ENCODE peak calls at places on chromosome 19, in four cellular contexts. D is A549, E is SK-N-SH, I is IMR-90. J is an unnamed sample.

GRCh38 chr19:21321134-21321533 is 8.1 kb downstream of the ZNF708 start:
- DNase-seq in D (no peak), E (no peak), I (no peak), J (no peak)

GRCh38 chr19:29658221-29658991 is 6.9 kb upstream of the PLEKHF1 start:
- DNase-seq in I (peak; percentile 38), D (no peak), E (no peak), J (no peak)

GRCh38 chr19:18946918-18947317 is 5.9 kb upstream of the HOMER3 start:
- DNase-seq in E (no peak), D (no peak), I (no peak), J (no peak)

GRCh38 chr19:44954278-44954648 is 917 bp upstream of the CLPTM1 start:
- DNase-seq in E (no peak), I (no peak), D (no peak), J (no peak)

GRCh38 chr19:18789883-18790565 is 1.1 kb downstream of the COMP start:
- DNase-seq in E (peak; percentile 69), D (no peak), I (no peak), J (no peak)

GRCh38 chr19:5154799-5155426 is 185.7 kb downstream of the PTPRS start:
- DNase-seq in D (no peak), E (peak; percentile 33), I (no peak), J (no peak)

GRCh38 chr19:2048959-2049740 is 1.9 kb downstream of the MKNK2 start:
- DNase-seq in I (no peak), D (no peak), E (no peak), J (no peak)

GRCh38 chr19:47539747-47540311 is 25.0 kb upstream of the NAPA start:
- DNase-seq in D (no peak), E (peak; percentile 64), I (no peak), J (no peak)

GRCh38 chr19:46618670-46619231 is 6.1 kb downstream of the PTGIR start:
- DNase-seq in E (peak; percentile 2), D (no peak), I (peak; percentile 37), J (peak; percentile 77)

GRCh38 chr19:21789761-21790160 is 22.4 kb upstream of the ZNF100 start:
- DNase-seq in D (no peak), E (no peak), I (no peak), J (no peak)

GRCh38 chr19:48636859-48637448 is at the start of gene DBP:
- DNase-seq in E (peak; percentile 61), D (peak; percentile 79), I (no peak), J (no peak)

GRCh38 chr19:53545271-53546065 is 7.5 kb downstream of the ZNF331 start:
- DNase-seq in D (peak; percentile 97), I (peak; percentile 80), E (no peak), J (no peak)

GRCh38 chr19:18773682-18774081 is 17.4 kb downstream of the COMP start:
- DNase-seq in D (no peak), I (no peak), E (no peak), J (no peak)

GRCh38 chr19:3528080-3528479 is 10.9 kb upstream of the TEKTIP1 start:
- DNase-seq in E (no peak), D (no peak), I (no peak), J (no peak)

GRCh38 chr19:2477732-2478191 is 1.8 kb downstream of the GADD45B start:
- DNase-seq in I (peak; percentile 49), D (peak; percentile 63), E (no peak), J (no peak)

GRCh38 chr19:11480927-11481776 is at the start of gene ELAVL3:
- DNase-seq in D (no peak), E (peak; percentile 91), I (no peak), J (no peak)

GRCh38 chr19:55463583-55464031 is 944 bp downstream of the C19orf85 start:
- DNase-seq in I (no peak), D (no peak), E (no peak), J (no peak)

DNA sequence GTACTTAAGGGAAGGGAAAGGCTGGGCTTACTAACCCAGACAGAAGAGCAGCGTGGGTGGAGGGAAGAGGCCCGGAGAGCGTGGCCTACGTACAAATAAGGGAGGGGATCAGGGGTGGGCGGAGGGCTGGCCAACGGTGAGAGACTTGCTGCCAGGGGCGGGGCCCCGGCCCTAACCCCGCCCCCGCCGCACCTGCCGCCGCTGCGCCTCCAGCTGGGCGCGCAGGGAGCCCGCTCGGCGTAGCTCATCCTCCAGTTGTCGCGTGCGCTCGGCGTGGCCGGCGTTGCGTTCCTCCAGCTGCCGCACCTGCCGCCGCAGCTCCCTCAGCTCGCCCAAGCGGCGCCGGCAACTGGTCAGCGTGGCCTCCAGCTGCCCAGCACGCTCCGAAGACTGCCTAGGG is 5.7 kb downstream of the HOOK2 start:
- DNase-seq in E (no peak), I (no peak), D (no peak), J (no peak)
- TF ChIP-seq SMC3 in E (no peak), I (no peak), D (no peak), J (peak; percentile 6)

DNA sequence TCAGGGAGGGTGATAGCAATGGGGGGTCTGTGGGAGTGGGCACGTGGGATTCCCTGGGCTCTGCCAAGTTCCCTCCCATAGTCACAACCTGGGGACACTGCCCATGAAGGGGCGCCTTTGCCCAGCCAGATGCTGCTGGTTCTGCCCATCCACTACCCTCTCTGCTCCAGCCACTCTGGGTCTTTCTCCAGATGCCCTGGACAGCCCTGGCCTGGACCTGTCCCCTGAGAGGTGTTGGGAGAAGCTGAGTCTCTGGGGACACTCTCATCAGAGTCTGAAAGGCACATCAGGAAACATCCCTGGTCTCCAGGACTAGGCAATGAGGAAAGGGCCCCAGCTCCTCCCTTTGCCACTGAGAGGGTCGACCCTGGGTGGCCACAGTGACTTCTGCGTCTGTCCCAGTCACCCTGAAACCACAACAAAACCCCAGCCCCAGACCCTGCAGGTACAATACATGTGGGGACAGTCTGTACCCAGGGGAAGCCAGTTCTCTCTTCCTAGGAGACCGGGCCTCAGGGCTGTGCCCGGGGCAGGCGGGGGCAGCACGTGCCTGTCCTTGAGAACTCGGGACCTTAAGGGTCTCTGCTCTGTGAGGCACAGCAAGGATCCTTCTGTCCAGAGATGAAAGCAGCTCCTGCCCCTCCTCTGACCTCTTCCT is 9.3 kb upstream of the CEACAM7 start:
- DNase-seq in I (no peak), E (no peak), D (no peak), J (no peak)
- TF ChIP-seq SMC3 in I (no peak), E (no peak), D (no peak), J (no peak)

GRCh38 chr19:16206637-16207036 is 8.9 kb downstream of the AP1M1 start:
- DNase-seq in E (peak; percentile 7), D (no peak), I (no peak), J (no peak)
- TF ChIP-seq SMC3 in E (no peak), D (no peak), I (no peak), J (no peak)

GRCh38 chr19:39413903-39414608 is 1.6 kb downstream of the PLEKHG2 start:
- DNase-seq in E (peak; percentile 81), D (peak; percentile 77), I (peak; percentile 28), J (no peak)
- TF ChIP-seq SMC3 in E (no peak), D (peak; percentile 21), I (no peak), J (no peak)

GRCh38 chr19:34962945-34963530 is 991 bp downstream of the ZNF792 start:
- DNase-seq in D (no peak), I (peak; percentile 5), E (peak; percentile 49), J (no peak)
- TF ChIP-seq SMC3 in D (no peak), I (no peak), E (no peak), J (no peak)

GRCh38 chr19:928471-929259 is 2.8 kb downstream of the ARID3A start:
- DNase-seq in E (no peak), D (peak; percentile 41), I (no peak), J (no peak)
- TF ChIP-seq SMC3 in E (no peak), D (no peak), I (no peak), J (no peak)

DNA sequence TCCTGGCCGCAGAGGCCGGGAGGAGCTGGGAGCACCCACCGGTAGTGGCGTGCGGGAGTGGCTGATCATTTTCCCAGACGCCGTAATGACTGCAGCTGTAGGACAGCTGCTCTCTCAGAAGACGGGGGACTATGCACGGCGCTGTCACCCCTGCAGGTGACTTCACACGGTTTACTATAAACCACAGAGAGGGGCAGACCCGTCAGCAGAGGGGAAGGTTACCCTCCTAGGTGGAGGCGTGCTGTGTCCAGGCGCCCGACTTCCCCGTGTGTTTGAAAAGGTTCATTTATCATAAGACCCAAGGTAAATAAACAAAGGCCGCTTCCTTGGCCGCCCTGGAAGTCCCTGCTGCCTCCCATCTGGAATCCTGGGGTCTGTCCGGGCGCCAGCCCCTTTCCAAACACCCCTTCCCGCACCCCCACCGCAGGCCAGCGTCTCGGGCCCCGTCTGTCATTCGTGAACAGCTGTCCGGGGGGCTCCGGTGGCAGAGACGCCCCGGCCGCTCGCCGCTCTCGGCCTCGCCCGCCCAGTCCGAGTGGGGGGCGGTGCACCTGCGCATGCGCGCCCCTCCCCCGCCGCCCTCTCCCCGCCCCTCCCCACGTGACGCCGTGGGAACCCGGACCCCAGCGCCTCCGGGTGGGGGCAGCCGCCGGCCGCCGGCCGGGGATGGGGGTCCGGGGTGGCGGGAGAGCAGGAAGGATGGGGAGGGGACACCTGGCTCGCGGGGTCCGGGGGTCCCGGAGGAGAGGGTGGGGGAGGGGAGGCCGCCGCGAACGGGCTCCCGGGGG is 915 bp downstream of the SHC2 start:
- DNase-seq in D (peak; percentile 46), E (peak; percentile 98), I (peak; percentile 27), J (no peak)
- TF ChIP-seq SMC3 in D (no peak), E (no peak), I (no peak), J (no peak)

DNA sequence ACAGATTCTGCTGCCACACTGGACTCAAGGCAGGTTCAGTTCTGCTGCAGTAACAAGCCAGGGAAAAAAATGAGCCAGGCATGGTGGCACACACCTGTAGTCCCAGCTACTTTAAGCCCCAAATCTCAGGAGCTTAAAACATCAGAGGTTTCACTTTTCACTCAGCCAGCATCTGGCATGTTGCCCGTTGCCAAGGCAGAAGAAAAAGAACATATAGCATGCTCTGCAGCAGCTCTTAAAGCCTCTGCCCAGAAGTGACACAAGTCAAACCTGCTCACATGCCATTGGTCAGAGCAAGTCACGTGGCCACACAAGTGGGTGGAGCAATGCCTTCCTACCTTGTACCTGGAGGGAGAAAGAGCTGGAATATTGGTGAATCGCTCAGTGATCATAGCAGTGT is 14.7 kb upstream of the ADGRE5 start:
- DNase-seq in E (peak; percentile 51), D (peak; percentile 84), I (peak; percentile 68), J (peak; percentile 98)
- TF ChIP-seq SMC3 in E (no peak), D (no peak), I (no peak), J (no peak)

J was measured in GM12878.